ENCODE peak calls at places on chromosome 15, in four cellular contexts. W, P, E and O are unnamed samples.

GRCh38 chr15:65132841-65133549 is 613 bp downstream of the PDCD7 start:
- DNase-seq in W (peak), E (peak), P (no peak), O (peak)

GRCh38 chr15:65246026-65246714 is 34.9 kb upstream of the CILP start:
- DNase-seq in W (no peak), E (no peak), P (no peak), O (no peak)

GRCh38 chr15:44676676-44677075 is 13.2 kb upstream of the SPG11 start:
- DNase-seq in W (peak), P (no peak), E (no peak), O (no peak)

GRCh38 chr15:56411122-56411749 is 46.0 kb downstream of the TEX9 start:
- DNase-seq in W (no peak), P (no peak), E (no peak), O (no peak)

GRCh38 chr15:92226020-92226612 is 167.6 kb upstream of the ST8SIA2 start:
- DNase-seq in E (no peak), P (no peak), W (no peak), O (no peak)

GRCh38 chr15:26838742-26839460 is 28.0 kb upstream of the GABRA5 start:
- DNase-seq in E (no peak), P (no peak), W (no peak), O (no peak)

GRCh38 chr15:72515591-72516389 is 41.7 kb downstream of the ARIH1 start:
- DNase-seq in E (no peak), W (no peak), P (no peak), O (no peak)

GRCh38 chr15:41917767-41918430 is 24.0 kb upstream of the SPTBN5 start:
- DNase-seq in P (no peak), E (peak), W (no peak), O (peak)

GRCh38 chr15:32667321-32667720 is 25.8 kb downstream of the SCG5 start:
- DNase-seq in P (no peak), W (no peak), E (no peak), O (no peak)

GRCh38 chr15:74420193-74420905 is 13.4 kb downstream of the SEMA7A start:
- DNase-seq in W (no peak), E (peak), P (no peak), O (peak)

GRCh38 chr15:54026258-54026657 is 48.0 kb downstream of the UNC13C start:
- DNase-seq in W (no peak), E (no peak), P (no peak), O (no peak)

GRCh38 chr15:69573815-69574472 is 121.3 kb downstream of the RPLP1 start:
- DNase-seq in E (no peak), P (peak), W (no peak), O (no peak)

GRCh38 chr15:35818846-35819245 is 272.9 kb upstream of the DPH6 start:
- DNase-seq in E (no peak), W (no peak), P (no peak), O (no peak)

GRCh38 chr15:48667701-48668100 is 22.2 kb upstream of the FBN1 start:
- DNase-seq in P (no peak), E (no peak), W (no peak), O (no peak)

GRCh38 chr15:85865070-85865684 is 70.5 kb upstream of the KLHL25 start:
- DNase-seq in P (peak), W (no peak), E (no peak), O (peak)

GRCh38 chr15:68764090-68764489 is 56.6 kb downstream of the ANP32A start:
- DNase-seq in P (no peak), W (no peak), E (no peak), O (no peak)

GRCh38 chr15:66040211-66040892 is 171.1 kb downstream of the RAB11A start:
- DNase-seq in P (no peak), W (no peak), E (peak), O (no peak)

GRCh38 chr15:40985541-40986330 is 32.5 kb downstream of the CHAC1 start:
- DNase-seq in E (no peak), P (no peak), W (no peak), O (no peak)

GRCh38 chr15:81767076-81767475 is 278.7 kb downstream of the MEX3B start:
- DNase-seq in E (no peak), W (no peak), P (no peak), O (no peak)